ENCODE peak calls at places on chromosome 11, in eight cellular contexts. R is psoas muscle, W is type B pancreatic cell, N is neural progenitor cell, P is IMR-90, F is glutamatergic neuron, B is stomach, Z is nephron progenitor cell. T is an unnamed sample.

GRCh38 chr11:126989942-126990715 is 10.4 kb downstream of the KIRREL3 start:
- DNase-seq in R (peak; percentile 74), W (peak; percentile 82), N (peak; percentile 91), P (peak; percentile 77), F (peak; percentile 94), B (peak; percentile 72), Z (peak; percentile 92), T (peak; percentile 92)

GRCh38 chr11:105609832-105610781 is at the start of gene GRIA4:
- DNase-seq in R (peak; percentile 51), W (peak; percentile 72), N (peak; percentile 76), P (peak; percentile 74), F (peak; percentile 79), B (peak; percentile 27), Z (peak; percentile 74), T (peak; percentile 84)

GRCh38 chr11:64790205-64791095 is 12.1 kb upstream of the SF1 start:
- DNase-seq in R (peak; percentile 26), W (no peak), N (no peak), P (no peak), F (no peak), B (no peak), Z (no peak), T (no peak)

GRCh38 chr11:116962108-116962507 is 124.7 kb upstream of the APOA1 start:
- DNase-seq in R (no peak), W (no peak), N (no peak), P (peak; percentile 74), F (no peak), B (no peak), Z (no peak), T (no peak)

GRCh38 chr11:108654994-108655631 is 9.8 kb upstream of the DDX10 start:
- DNase-seq in R (no peak), W (no peak), N (peak; percentile 55), P (peak; percentile 56), F (no peak), B (peak; percentile 44), Z (peak; percentile 33), T (no peak)

GRCh38 chr11:126352934-126353801 is 2.3 kb upstream of the ST3GAL4 start:
- DNase-seq in R (no peak), W (no peak), N (no peak), P (peak; percentile 75), F (no peak), B (no peak), Z (no peak), T (no peak)

GRCh38 chr11:119363874-119364590 is 17.5 kb downstream of the USP2 start:
- DNase-seq in R (peak; percentile 83), W (no peak), N (peak; percentile 86), P (no peak), F (peak; percentile 70), B (peak; percentile 70), Z (peak; percentile 80), T (no peak)

GRCh38 chr11:19377855-19378254 is 137.1 kb upstream of the E2F8 start:
- DNase-seq in R (no peak), W (no peak), N (no peak), P (no peak), F (no peak), B (no peak), Z (no peak), T (no peak)

GRCh38 chr11:1506981-1507380 is 20.4 kb upstream of the MOB2 start:
- DNase-seq in R (peak; percentile 44), W (no peak), N (no peak), P (no peak), F (no peak), B (no peak), Z (no peak), T (no peak)

GRCh38 chr11:93984205-93984586 is 37.0 kb upstream of the HEPHL1 start:
- DNase-seq in R (no peak), W (no peak), N (no peak), P (peak; percentile 2), F (no peak), B (no peak), Z (no peak), T (no peak)

GRCh38 chr11:2304156-2305139 is 2.6 kb downstream of the TSPAN32 start:
- DNase-seq in R (peak; percentile 43), W (peak; percentile 69), N (no peak), P (no peak), F (no peak), B (peak; percentile 24), Z (no peak), T (peak; percentile 76)

GRCh38 chr11:20566591-20567434 is 32.6 kb upstream of the SLC6A5 start:
- DNase-seq in R (no peak), W (no peak), N (no peak), P (no peak), F (no peak), B (no peak), Z (no peak), T (no peak)

GRCh38 chr11:33636104-33636503 is 64.5 kb downstream of the C11orf91 start:
- DNase-seq in R (no peak), W (no peak), N (no peak), P (no peak), F (no peak), B (no peak), Z (no peak), T (no peak)

GRCh38 chr11:118295834-118296454 is 8.6 kb upstream of the CD3E start:
- DNase-seq in R (no peak), W (no peak), N (peak; percentile 40), P (peak; percentile 12), F (no peak), B (peak; percentile 55), Z (no peak), T (no peak)

GRCh38 chr11:85029964-85030363 is 597.2 kb downstream of the DLG2 start:
- DNase-seq in R (no peak), W (no peak), N (no peak), P (peak; percentile 60), F (no peak), B (no peak), Z (no peak), T (no peak)

GRCh38 chr11:16558499-16558898 is 179.9 kb upstream of the C11orf58 start:
- DNase-seq in R (no peak), W (no peak), N (no peak), P (no peak), F (no peak), B (no peak), Z (no peak), T (no peak)

GRCh38 chr11:38006466-38006865 is 1408.4 kb upstream of the RAG2 start:
- DNase-seq in R (no peak), W (no peak), N (no peak), P (no peak), F (no peak), B (no peak), Z (no peak), T (no peak)
- TF ChIP-seq CTCF in R (no peak), W (no peak), N (no peak), P (no peak), F (no peak), B (no peak), Z (no peak), T (no peak)

GRCh38 chr11:29019960-29020683 is 911.9 kb downstream of the METTL15 start:
- DNase-seq in R (no peak), W (no peak), N (peak; percentile 53), P (peak; percentile 66), F (peak; percentile 35), B (no peak), Z (peak; percentile 19), T (no peak)
- TF ChIP-seq CTCF in R (no peak), W (peak; percentile 71), N (peak; percentile 66), P (peak; percentile 63), F (peak; percentile 81), B (peak; percentile 7), Z (peak; percentile 54), T (peak; percentile 56)

DNA sequence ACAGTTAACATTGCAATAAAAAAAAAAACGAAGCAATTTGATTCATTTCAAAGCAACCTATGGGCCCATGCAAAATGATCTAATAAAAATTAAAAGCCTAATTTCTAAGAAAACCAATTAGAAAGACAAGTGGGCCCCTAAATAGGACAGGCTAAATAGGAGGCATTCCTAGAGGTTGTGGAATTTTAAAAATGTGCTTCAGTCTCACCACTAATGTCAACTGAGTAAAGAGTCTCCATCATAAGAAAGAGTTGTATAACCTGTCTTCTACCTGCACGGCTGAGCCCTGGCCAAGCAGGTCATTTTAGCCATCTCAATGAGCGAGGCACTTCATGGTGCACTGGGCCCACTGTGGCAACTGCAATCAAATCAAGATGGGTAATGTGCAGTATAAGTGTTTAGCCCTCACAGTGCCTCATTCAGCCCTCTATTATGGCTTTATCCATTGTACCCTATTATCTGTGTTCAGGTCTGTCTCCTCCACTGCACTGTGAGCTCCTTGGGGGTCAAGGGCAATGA is 76.4 kb downstream of the PRSS23 start:
- DNase-seq in R (no peak), W (no peak), N (no peak), P (no peak), F (no peak), B (no peak), Z (no peak), T (no peak)
- TF ChIP-seq CTCF in R (no peak), W (no peak), N (no peak), P (no peak), F (no peak), B (no peak), Z (no peak), T (no peak)

GRCh38 chr11:61791737-61792309 is 576 bp downstream of the TMEM258 start:
- DNase-seq in R (peak; percentile 74), W (no peak), N (peak; percentile 86), P (peak; percentile 95), F (peak; percentile 77), B (peak; percentile 76), Z (peak; percentile 65), T (no peak)
- TF ChIP-seq CTCF in R (no peak), W (peak; percentile 26), N (peak; percentile 16), P (no peak), F (no peak), B (no peak), Z (no peak), T (peak; percentile 10)

GRCh38 chr11:34948721-34949120 is 32.3 kb downstream of the PDHX start:
- DNase-seq in R (no peak), W (no peak), N (no peak), P (peak; percentile 17), F (no peak), B (no peak), Z (no peak), T (no peak)
- TF ChIP-seq CTCF in R (no peak), W (no peak), N (no peak), P (no peak), F (no peak), B (no peak), Z (no peak), T (no peak)

DNA sequence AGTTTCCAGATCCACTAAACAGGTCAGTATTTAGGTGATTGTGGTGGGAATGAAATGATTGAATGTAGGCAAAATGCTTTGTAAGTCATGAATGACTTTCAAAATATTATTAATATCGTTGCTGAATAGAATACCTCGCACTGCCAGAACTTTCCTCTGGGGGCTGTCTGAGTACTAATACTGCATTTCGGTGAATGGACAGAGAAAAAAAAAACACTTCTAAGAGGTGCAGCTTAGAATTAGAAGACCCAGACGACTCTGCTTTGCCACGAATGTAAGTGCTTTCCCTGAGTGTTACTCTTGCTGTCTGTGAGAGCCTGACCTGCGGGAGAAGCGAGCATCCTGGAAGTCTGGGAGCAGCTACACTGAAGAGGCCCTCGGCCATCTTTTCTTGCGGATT is 95.0 kb downstream of the SCN3B start:
- DNase-seq in R (no peak), W (no peak), N (peak; percentile 15), P (peak; percentile 36), F (no peak), B (no peak), Z (no peak), T (no peak)
- TF ChIP-seq CTCF in R (no peak), W (peak; percentile 55), N (peak; percentile 22), P (peak; percentile 31), F (peak; percentile 45), B (no peak), Z (peak; percentile 19), T (peak; percentile 10)